ENCODE peak calls at places on chromosomes 1 and 21, in six cellular contexts. H is K562, M is H1, D is HCT116, K is GM12878, Z is SK-N-SH. W is an unnamed sample.
A peak's percentile ranks its signal among the peaks of the same experiment; 100 is the strongest.

GRCh38 chr1:116933586-116934515 is 24.1 kb downstream of the PTGFRN start:
- DNase-seq in Z (no peak), H (no peak), M (no peak), D (no peak), K (no peak), W (no peak)

GRCh38 chr1:215114154-215114933 is 31.8 kb downstream of the KCNK2 start:
- DNase-seq in K (no peak), M (no peak), D (peak; percentile 82), Z (no peak), H (no peak), W (peak; percentile 45)

GRCh38 chr1:19465123-19465522 is 20.2 kb downstream of the CAPZB start:
- DNase-seq in Z (no peak), D (no peak), K (no peak), M (no peak), H (no peak), W (no peak)

GRCh38 chr21:44712203-44713028 is 1.0 kb upstream of the TSPEAR start:
- DNase-seq in D (no peak), Z (no peak), M (peak; percentile 59), H (no peak), K (no peak), W (no peak)

GRCh38 chr1:225534772-225535171 is 106.9 kb upstream of the LBR start:
- DNase-seq in K (no peak), M (no peak), D (no peak), Z (no peak), H (no peak), W (no peak)

GRCh38 chr1:7233646-7234470 is 448.6 kb downstream of the CAMTA1 start:
- DNase-seq in D (no peak), K (no peak), Z (no peak), M (no peak), H (no peak), W (no peak)

GRCh38 chr1:156319664-156320063 is 18.4 kb downstream of the CCT3 start:
- DNase-seq in H (no peak), D (no peak), Z (peak; percentile 43), M (no peak), K (no peak), W (no peak)

GRCh38 chr1:43452789-43453441 is 816 bp downstream of the HYI start:
- DNase-seq in H (peak; percentile 37), D (no peak), K (no peak), Z (no peak), M (no peak), W (peak; percentile 8)

GRCh38 chr21:14243877-14244276 is 27.9 kb downstream of the RBM11 start:
- DNase-seq in H (no peak), M (no peak), D (no peak), Z (no peak), K (no peak), W (no peak)

GRCh38 chr21:45330075-45330781 is 42.5 kb upstream of the POFUT2 start:
- DNase-seq in D (no peak), K (no peak), H (no peak), Z (no peak), M (no peak), W (peak; percentile 69)

DNA sequence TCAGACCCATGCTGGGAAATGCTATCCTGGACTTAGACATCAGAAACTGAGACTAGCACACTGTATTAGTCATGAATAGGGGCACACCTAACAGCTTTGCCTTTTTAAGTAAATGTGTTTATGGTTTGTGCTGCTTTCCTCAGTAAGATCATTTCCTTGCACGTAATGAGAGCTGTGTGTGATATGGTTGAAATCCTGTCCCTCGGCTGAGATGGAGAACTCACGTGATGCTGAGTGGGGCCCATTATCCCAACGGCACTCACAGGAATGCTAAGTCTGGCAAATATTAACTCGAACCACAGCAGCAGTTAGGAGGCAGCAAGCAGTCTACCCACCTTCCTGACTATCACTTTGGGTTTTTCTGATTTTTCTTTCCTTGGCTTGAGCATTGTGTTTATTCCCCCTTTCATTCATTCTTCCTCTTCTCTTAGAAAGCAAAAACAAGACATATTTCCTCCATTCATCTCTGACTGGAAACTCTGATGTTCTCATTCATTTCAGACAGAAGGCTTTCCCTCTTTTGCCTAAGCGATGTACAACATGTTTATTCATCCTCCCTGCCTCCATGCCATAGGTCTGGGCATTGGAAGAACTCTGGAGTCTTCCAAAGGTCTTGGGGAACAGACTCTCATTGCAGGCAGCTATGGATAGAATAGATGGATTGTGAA is 38.4 kb downstream of the BCL9 start:
- DNase-seq in H (no peak), K (no peak), M (no peak), D (no peak), Z (no peak), W (no peak)
- TF ChIP-seq JUND in H (no peak), K (no peak), M (no peak), D (no peak), Z (no peak), W (no peak)

GRCh38 chr1:38085666-38086305 is 39.2 kb upstream of the POU3F1 start:
- DNase-seq in Z (no peak), H (no peak), D (no peak), K (no peak), M (no peak), W (no peak)

GRCh38 chr1:38083541-38083940 is 36.9 kb upstream of the POU3F1 start:
- DNase-seq in H (no peak), M (no peak), Z (no peak), K (no peak), D (no peak), W (no peak)

GRCh38 chr1:38084113-38084512 is 37.5 kb upstream of the POU3F1 start:
- DNase-seq in Z (no peak), K (no peak), D (no peak), M (no peak), H (no peak), W (no peak)

GRCh38 chr1:38084700-38085099 is 38.1 kb upstream of the POU3F1 start:
- DNase-seq in D (no peak), H (no peak), M (no peak), Z (no peak), K (no peak), W (no peak)

DNA sequence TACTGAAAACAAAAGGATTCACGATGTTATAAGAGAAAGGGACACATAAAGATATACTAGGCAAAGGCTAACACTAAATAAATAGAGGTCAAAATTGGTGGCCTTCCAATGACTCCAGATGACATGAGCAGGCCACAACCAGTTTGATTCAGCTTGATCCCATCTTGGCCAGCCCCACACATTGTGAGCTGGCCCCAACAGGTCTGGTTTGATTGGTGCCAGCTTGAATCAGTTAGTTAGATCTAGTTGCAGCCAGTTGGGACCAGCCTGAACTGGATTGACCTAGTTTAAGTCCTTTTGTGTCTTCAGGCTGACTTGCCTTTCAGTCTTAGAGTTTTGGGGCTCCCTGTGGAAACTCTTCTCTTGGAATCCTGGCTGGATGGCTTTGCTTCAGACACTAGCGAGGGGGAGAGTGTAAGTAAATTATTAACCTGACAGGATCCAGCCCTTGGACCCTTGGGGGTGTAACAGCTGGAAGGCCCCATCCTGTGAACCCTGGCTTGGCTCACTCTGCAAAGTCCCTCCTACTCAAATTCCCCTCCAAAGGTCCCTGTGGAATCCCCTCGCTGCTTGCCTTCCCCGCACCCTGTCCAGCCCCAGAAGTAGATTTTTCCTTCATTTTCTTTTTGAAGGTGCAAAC is 36.2 kb upstream of the POU3F1 start:
- DNase-seq in M (no peak), K (no peak), H (no peak), D (no peak), Z (no peak), W (no peak)
- TF ChIP-seq JUND in M (no peak), K (no peak), H (no peak), D (no peak), Z (no peak), W (no peak)

GRCh38 chr21:36126166-36126565 is 8.7 kb upstream of the CBR3 start:
- DNase-seq in H (no peak), K (no peak), M (no peak), D (no peak), Z (no peak), W (no peak)
- TF ChIP-seq JUND in H (no peak), K (no peak), M (no peak), D (no peak), Z (no peak), W (no peak)

DNA sequence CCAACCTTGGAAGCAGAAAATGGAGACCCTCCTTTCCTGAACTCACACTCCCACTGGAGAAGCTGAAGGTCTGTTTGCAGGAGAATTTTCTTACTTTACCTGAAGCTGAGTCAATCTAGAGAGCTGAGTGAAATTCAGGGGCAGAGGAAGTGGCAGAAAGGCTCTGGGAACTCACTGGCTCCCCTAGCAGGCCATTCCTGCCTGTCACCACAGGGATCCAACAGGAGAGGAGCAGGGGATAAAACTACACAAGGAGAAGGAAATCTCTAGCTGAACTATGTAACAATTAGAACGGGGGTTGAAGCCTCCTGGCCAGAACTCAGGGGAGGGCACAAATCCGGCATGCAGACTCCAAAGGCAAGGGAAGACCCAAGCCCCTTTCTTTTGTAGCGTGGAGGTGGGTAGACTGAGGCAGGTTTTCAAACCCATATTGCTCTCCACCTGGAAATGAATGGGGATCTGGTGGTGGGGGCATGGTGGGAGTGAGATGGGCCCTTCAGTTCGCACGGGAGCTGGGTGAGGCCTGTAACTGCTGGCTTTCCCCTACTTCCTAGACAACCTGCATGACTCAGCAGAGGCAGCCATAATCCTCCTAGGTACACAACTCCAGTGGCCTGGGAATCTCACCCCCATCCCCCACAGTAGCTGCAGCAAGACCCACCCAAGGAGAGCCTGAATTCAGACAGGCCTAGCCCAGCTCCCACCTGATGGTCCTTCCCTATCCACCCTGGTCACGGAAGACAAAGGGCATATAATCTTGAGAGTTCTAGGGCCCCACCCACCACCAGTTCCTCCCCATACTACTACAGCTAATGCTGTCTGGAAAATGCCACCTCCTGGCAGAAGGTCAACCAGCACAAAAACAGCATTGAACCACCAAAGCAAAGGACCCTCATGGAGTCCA is 158.1 kb downstream of the LTN1 start:
- DNase-seq in D (no peak), H (no peak), K (no peak), Z (no peak), M (no peak), W (no peak)
- TF ChIP-seq JUND in D (no peak), H (no peak), K (no peak), Z (no peak), M (no peak), W (no peak)

DNA sequence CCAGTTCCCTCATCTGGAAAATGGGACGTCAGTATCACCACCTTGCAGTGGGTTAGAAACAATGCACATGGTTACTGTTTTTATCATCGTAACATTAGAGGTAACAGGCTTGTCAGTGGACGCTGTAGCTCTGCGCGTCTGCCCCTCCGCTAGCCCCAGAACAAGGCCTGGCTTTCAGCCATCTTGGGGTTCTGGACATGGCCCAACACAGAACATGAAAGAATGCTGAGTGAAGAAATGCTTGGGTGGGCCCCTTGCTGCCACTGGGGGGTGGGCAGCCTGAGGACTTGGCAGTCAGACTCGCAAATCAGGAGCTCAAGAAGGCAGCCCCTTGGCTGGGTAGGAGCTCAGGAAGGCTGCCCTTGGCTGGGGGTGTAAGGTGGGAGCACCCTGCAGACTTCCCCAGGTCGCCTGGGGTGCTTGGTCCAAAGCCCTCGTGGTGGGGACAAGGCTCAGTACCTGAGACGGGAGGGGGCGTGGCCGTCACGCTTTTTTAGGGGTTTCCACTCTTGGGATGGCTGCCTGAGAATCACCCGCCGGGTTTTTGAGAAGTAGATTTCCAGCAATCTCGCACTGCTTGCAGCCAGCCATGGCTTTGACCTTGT is 51.7 kb downstream of the SLC37A1 start:
- DNase-seq in M (no peak), K (no peak), Z (no peak), H (no peak), D (no peak), W (no peak)
- TF ChIP-seq JUND in M (no peak), K (no peak), Z (no peak), H (no peak), D (no peak), W (no peak)

W was measured in T47D.